ENCODE peak calls at places on chromosomes 1 and 21, in four cellular contexts. K, I, P and V are unnamed samples.

GRCh38 chr1:227789042-227789880 is 26.2 kb upstream of the PRSS38 start:
- DNase-seq in K (no peak), I (peak), P (no peak), V (no peak)

GRCh38 chr1:180092931-180093650 is 61.6 kb upstream of the QSOX1 start:
- DNase-seq in K (no peak), I (peak), P (no peak), V (no peak)

GRCh38 chr1:151398691-151399065 is 695 bp upstream of the PSMB4 start:
- DNase-seq in K (no peak), I (peak), P (no peak), V (no peak)

GRCh38 chr1:181179980-181180964 is 91.8 kb downstream of the IER5 start:
- DNase-seq in K (peak), I (peak), P (peak), V (peak)

GRCh38 chr21:45332981-45333582 is 45.4 kb upstream of the POFUT2 start:
- DNase-seq in K (no peak), I (no peak), P (no peak), V (no peak)

GRCh38 chr1:65564493-65564892 is 144.0 kb downstream of the LEPR start:
- DNase-seq in K (no peak), I (no peak), P (no peak), V (no peak)

GRCh38 chr1:3349161-3349967 is 105.1 kb upstream of the ARHGEF16 start:
- DNase-seq in K (peak), I (no peak), P (no peak), V (peak)

GRCh38 chr1:216458807-216459206 is 35.6 kb upstream of the USH2A start:
- DNase-seq in K (no peak), I (peak), P (no peak), V (no peak)

GRCh38 chr1:155000475-155000724 is 2.2 kb upstream of the ZBTB7B start:
- DNase-seq in K (no peak), I (peak), P (no peak), V (no peak)

GRCh38 chr1:218823291-218823900 is 350.3 kb upstream of the LYPLAL1 start:
- DNase-seq in K (no peak), I (peak), P (peak), V (peak)

GRCh38 chr1:152741656-152742055 is 16.2 kb upstream of the KPRP start:
- DNase-seq in K (no peak), I (peak), P (no peak), V (no peak)

GRCh38 chr21:20639026-20639425 is 359.2 kb upstream of the NCAM2 start:
- DNase-seq in K (no peak), I (peak), P (no peak), V (no peak)

GRCh38 chr1:69824932-69825331 is 257.2 kb downstream of the LRRC7 start:
- DNase-seq in K (no peak), I (no peak), P (no peak), V (no peak)

GRCh38 chr21:46441331-46441730 is 17.4 kb upstream of the DIP2A start:
- DNase-seq in K (no peak), I (no peak), P (no peak), V (no peak)

GRCh38 chr1:245310605-245311531 is 156.1 kb downstream of the KIF26B start:
- DNase-seq in K (peak), I (no peak), P (no peak), V (no peak)

GRCh38 chr21:46158666-46159300 is 3.4 kb upstream of the FTCD start:
- DNase-seq in K (no peak), I (no peak), P (no peak), V (no peak)

GRCh38 chr1:115838426-115838804 is 2.5 kb downstream of the NHLH2 start:
- DNase-seq in K (peak), I (no peak), P (no peak), V (no peak)

GRCh38 chr21:14917762-14918161 is 147.0 kb downstream of the NRIP1 start:
- DNase-seq in K (no peak), I (no peak), P (no peak), V (no peak)

GRCh38 chr1:200139661-200140250 is 112.2 kb downstream of the NR5A2 start:
- DNase-seq in K (peak), I (peak), P (peak), V (peak)

GRCh38 chr1:154304664-154305337 is 16.1 kb upstream of the AQP10 start:
- DNase-seq in K (no peak), I (peak), P (no peak), V (no peak)

GRCh38 chr21:38661296-38662223 is 144.2 kb upstream of the ETS2 start:
- DNase-seq in K (peak), I (peak), P (peak), V (peak)

GRCh38 chr1:116496380-116496779 is 74.4 kb downstream of the CD58 start:
- DNase-seq in K (no peak), I (no peak), P (no peak), V (no peak)